ENCODE peak calls at places on chromosomes 12 and 14, in ten cellular contexts. K is fibroblast of lung, F is H9, B is neuronal stem cell, C is HepG2, N is neural progenitor cell, P is endodermal cell, X is colonic mucosa, A is Karpas-422, Y is MM.1S. Q is an unnamed sample.

GRCh38 chr14:39488600-39488999 is 56.4 kb upstream of the FBXO33 start:
- DNase-seq in K (peak; percentile 13), F (peak; percentile 73), B (peak; percentile 75), C (no peak), N (peak; percentile 94), P (peak; percentile 85), X (no peak), A (no peak), Y (no peak), Q (no peak)

GRCh38 chr14:32469388-32470160 is 140.5 kb downstream of the AKAP6 start:
- DNase-seq in K (peak; percentile 62), F (no peak), B (no peak), C (peak; percentile 63), N (peak; percentile 49), P (no peak), X (no peak), A (peak; percentile 78), Y (peak; percentile 24), Q (no peak)

GRCh38 chr14:74019408-74019714 is 212 bp downstream of the BBOF1 start:
- DNase-seq in K (no peak), F (no peak), B (no peak), C (no peak), N (no peak), P (no peak), X (no peak), A (no peak), Y (no peak), Q (no peak)

GRCh38 chr14:32224731-32225377 is 21.8 kb upstream of the RNU6-8 start:
- DNase-seq in K (peak; percentile 71), F (no peak), B (no peak), C (peak; percentile 68), N (peak; percentile 47), P (peak; percentile 65), X (no peak), A (peak; percentile 67), Y (no peak), Q (peak; percentile 18)

GRCh38 chr12:78181544-78182162 is 351.0 kb downstream of the NAV3 start:
- DNase-seq in K (no peak), F (no peak), B (no peak), C (peak; percentile 2), N (peak; percentile 44), P (peak; percentile 59), X (no peak), A (peak; percentile 70), Y (peak; percentile 12), Q (no peak)

GRCh38 chr14:71004481-71004880 is 97.2 kb downstream of the PCNX1 start:
- DNase-seq in K (peak; percentile 40), F (no peak), B (no peak), C (no peak), N (no peak), P (no peak), X (no peak), A (no peak), Y (no peak), Q (no peak)

GRCh38 chr14:36666416-36667206 is 5.0 kb downstream of the PAX9 start:
- DNase-seq in K (no peak), F (peak; percentile 82), B (no peak), C (no peak), N (peak; percentile 75), P (peak; percentile 90), X (no peak), A (no peak), Y (no peak), Q (no peak)

GRCh38 chr12:96864335-96864734 is 42.7 kb upstream of the NEDD1 start:
- DNase-seq in K (no peak), F (no peak), B (no peak), C (no peak), N (no peak), P (no peak), X (no peak), A (no peak), Y (no peak), Q (no peak)

GRCh38 chr14:91866511-91867295 is 633 bp downstream of the TC2N start:
- DNase-seq in K (no peak), F (no peak), B (no peak), C (no peak), N (no peak), P (no peak), X (no peak), A (no peak), Y (no peak), Q (no peak)

GRCh38 chr14:91866061-91866460 is 1.3 kb downstream of the TC2N start:
- DNase-seq in K (peak; percentile 82), F (no peak), B (no peak), C (no peak), N (no peak), P (no peak), X (no peak), A (no peak), Y (peak; percentile 60), Q (no peak)

GRCh38 chr14:91870001-91870400 is 2.7 kb upstream of the TC2N start:
- DNase-seq in K (no peak), F (no peak), B (no peak), C (peak; percentile 5), N (no peak), P (no peak), X (no peak), A (no peak), Y (peak; percentile 11), Q (peak; percentile 80)

GRCh38 chr14:91869556-91869955 is 2.2 kb upstream of the TC2N start:
- DNase-seq in K (no peak), F (no peak), B (no peak), C (peak; percentile 12), N (no peak), P (no peak), X (no peak), A (no peak), Y (no peak), Q (no peak)

DNA sequence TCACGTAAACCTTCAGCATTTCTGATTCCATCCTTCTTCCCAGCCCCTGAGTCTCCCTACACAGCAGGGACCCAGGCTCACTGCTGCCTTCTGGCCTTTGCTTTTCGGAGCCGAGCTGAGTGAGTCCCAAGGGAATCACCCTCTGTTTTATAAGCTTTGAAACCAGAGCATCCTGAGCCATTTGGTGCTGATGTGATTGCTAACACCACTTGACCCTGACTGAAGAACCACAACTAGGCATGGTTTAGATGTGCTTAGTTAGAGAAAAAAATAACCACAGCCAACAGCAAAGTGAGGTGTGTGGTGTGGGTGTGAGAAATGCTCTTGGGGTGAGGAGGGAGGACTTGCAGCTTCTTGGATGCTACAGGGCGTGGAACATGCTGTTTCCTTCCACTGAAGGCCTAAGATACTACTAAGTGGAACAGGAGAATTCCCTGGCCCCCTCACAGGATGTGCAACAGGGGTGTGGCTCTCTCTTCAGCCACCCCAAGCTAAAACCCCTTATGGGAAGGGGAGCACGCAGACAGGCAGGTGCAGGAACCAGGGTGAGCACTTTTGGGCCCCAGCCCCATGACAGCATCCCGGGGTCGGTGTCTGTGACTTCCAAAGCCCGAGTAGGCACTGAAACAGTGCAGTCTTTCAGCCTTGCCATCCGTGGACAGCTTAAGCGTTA is at the start of gene TC2N:
- DNase-seq in K (no peak), F (no peak), B (no peak), C (no peak), N (no peak), P (no peak), X (no peak), A (no peak), Y (no peak), Q (peak; percentile 54)
- H3K9ac ChIP-seq in K (no peak within 1 kb of the TSS), F (no peak within 1 kb of the TSS), B (no peak within 1 kb of the TSS), C (no peak within 1 kb of the TSS), N (no peak within 1 kb of the TSS), P (no peak within 1 kb of the TSS), X (no peak within 1 kb of the TSS), A (no peak within 1 kb of the TSS), Y (no peak within 1 kb of the TSS), Q (peak within 1 kb of the TSS; percentile 34)

GRCh38 chr12:28742791-28743190 is 406.3 kb upstream of the FAR2 start:
- DNase-seq in K (peak; percentile 31), F (no peak), B (no peak), C (no peak), N (no peak), P (no peak), X (no peak), A (no peak), Y (no peak), Q (no peak)
- H3K27ac ChIP-seq in K (no peak overlapping the region), F (no peak overlapping the region), B (no peak overlapping the region), C (no peak overlapping the region), N (no peak overlapping the region), P (no peak overlapping the region), X (no peak overlapping the region), A (no peak overlapping the region), Y (no peak overlapping the region), Q (no peak overlapping the region)

DNA sequence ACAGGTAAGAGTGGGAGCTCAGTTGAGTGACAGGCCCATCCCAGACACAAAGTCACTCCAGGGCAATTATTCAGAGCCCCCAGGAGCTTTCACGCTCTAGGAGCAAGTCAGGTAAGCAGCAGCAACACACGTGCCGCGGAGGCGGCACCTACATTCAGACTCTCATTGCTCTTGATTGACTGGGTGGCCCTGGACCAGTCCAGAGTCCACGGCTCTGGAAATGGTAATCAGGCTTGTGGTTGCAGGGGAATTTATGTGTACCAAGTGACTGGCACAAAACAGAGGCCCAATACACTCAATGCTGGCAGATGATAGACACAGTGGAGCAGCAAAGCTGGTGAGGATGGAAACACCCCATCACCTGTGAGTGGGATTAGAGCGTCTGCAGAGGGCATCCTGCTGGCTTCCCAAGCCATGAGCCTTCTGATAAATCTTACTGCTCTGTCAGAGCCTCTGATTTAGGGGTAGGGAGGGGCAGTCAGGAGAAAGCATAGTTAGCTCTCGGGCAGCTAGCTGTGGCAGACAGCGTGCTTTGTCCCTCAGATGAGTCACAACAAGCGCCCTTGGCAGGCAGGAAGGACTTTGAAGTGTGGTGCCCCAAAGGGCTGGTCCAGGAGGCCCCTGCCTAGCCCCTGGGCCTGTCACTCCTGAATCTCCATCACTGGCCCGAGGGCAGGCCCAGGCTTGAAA is 344.7 kb downstream of the CACNA1C start:
- DNase-seq in K (peak; percentile 32), F (no peak), B (no peak), C (peak; percentile 11), N (no peak), P (no peak), X (no peak), A (no peak), Y (no peak), Q (no peak)
- H3K27me3 ChIP-seq in K (no peaks in the 10 kb centered on the region), F (no peaks in the 10 kb centered on the region), B (no peaks in the 10 kb centered on the region), C (peaks cover 3% of the 10 kb centered on the region), N (no peaks in the 10 kb centered on the region), P (no peaks in the 10 kb centered on the region), X (no peaks in the 10 kb centered on the region), A (no peaks in the 10 kb centered on the region), Y (no peaks in the 10 kb centered on the region), Q (peaks cover 5% of the 10 kb centered on the region)

DNA sequence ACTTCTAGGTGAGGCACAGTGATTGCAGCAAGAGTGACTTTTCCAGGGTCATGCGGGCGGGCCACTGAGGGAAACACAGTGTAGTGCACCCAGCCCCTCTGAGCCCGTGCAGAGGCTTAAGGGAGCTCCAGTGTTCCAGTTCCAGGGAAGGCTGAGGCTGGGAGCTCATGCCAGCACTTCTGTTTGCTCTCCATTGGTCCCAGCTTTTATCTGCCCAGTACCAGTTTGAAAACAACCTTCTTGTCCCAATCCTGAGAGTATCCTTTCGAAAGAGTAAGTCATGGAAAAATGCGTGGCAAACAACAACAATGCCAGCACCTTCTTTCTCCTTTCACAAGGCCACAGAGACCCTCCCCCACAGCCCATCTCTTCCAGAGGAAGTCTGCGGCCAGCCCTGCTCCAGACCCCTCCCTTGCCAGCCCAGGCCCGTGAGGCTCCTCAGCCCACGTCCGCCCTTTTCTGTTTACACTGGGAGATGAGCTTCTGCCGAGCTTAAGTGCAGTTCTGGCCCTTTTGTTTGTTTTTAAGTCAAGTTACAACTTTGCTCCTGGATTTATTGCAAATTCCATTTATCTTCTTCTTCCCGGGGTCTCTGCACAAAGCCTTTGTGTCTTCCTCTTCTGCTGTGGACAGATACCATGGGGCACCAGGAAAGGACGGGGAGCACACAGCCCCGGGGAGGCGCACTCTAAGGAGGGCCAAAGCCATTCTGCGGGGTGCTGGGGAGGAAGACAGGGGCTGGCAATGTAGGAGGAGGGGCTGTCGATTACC is 185.6 kb downstream of the ZFP36L1 start:
- DNase-seq in K (peak; percentile 33), F (no peak), B (no peak), C (peak; percentile 68), N (peak; percentile 41), P (peak; percentile 67), X (peak; percentile 67), A (no peak), Y (no peak), Q (no peak)
- H3K9ac ChIP-seq in K (no peak overlapping the region), F (no peak overlapping the region), B (no peak overlapping the region), C (peak overlapping the region; percentile 42), N (no peak overlapping the region), P (no peak overlapping the region), X (peak overlapping the region; percentile 24), A (no peak overlapping the region), Y (no peak overlapping the region), Q (no peak overlapping the region)